ENCODE peak calls at places on chromosomes 4 and X, in four cellular contexts. I, S, R and W are unnamed samples.

GRCh38 chrX:49184294-49185061 is 1.7 kb downstream of the PRICKLE3 start:
- DNase-seq in I (no peak), S (no peak), R (peak; percentile 74), W (peak; percentile 81)

GRCh38 chrX:122546269-122546668 is 637.8 kb upstream of the GRIA3 start:
- DNase-seq in I (no peak), S (no peak), R (no peak), W (no peak)

GRCh38 chr4:159946983-159947645 is 844.2 kb downstream of the RAPGEF2 start:
- DNase-seq in I (peak; percentile 2), S (peak; percentile 52), R (peak; percentile 5), W (peak; percentile 24)

GRCh38 chrX:133294126-133294525 is 76.0 kb upstream of the TFDP3 start:
- DNase-seq in I (no peak), S (no peak), R (no peak), W (no peak)

GRCh38 chr4:83582289-83582756 is 46.4 kb downstream of the GPAT3 start:
- DNase-seq in I (no peak), S (no peak), R (no peak), W (no peak)

GRCh38 chrX:121146059-121146628 is 98.7 kb downstream of the GLUD2 start:
- DNase-seq in I (no peak), S (no peak), R (no peak), W (no peak)

GRCh38 chr4:39626261-39626660 is 12.4 kb downstream of the SMIM14 start:
- DNase-seq in I (peak; percentile 80), S (no peak), R (no peak), W (no peak)

GRCh38 chrX:72382199-72382590 is 76.5 kb upstream of the CITED1 start:
- DNase-seq in I (no peak), S (no peak), R (no peak), W (no peak)

GRCh38 chrX:39453847-39454645 is 643.7 kb downstream of the BCOR start:
- DNase-seq in I (no peak), S (no peak), R (no peak), W (no peak)

GRCh38 chrX:153727108-153727931 is 2.7 kb downstream of the ABCD1 start:
- DNase-seq in I (no peak), S (peak; percentile 43), R (no peak), W (no peak)

GRCh38 chr4:28555851-28556250 is 1695.2 kb downstream of the STIM2 start:
- DNase-seq in I (no peak), S (no peak), R (no peak), W (no peak)

GRCh38 chr4:118338981-118339765 is 13.6 kb downstream of the PRSS12 start:
- DNase-seq in I (no peak), S (no peak), R (no peak), W (no peak)

GRCh38 chr4:100314057-100314456 is 123.8 kb upstream of the DDIT4L start:
- DNase-seq in I (no peak), S (no peak), R (no peak), W (no peak)

GRCh38 chr4:188305690-188306089 is 166.4 kb downstream of the TRIML1 start:
- DNase-seq in I (no peak), S (no peak), R (no peak), W (no peak)

GRCh38 chr4:188307591-188307990 is 168.3 kb downstream of the TRIML1 start:
- DNase-seq in I (no peak), S (no peak), R (no peak), W (no peak)

DNA sequence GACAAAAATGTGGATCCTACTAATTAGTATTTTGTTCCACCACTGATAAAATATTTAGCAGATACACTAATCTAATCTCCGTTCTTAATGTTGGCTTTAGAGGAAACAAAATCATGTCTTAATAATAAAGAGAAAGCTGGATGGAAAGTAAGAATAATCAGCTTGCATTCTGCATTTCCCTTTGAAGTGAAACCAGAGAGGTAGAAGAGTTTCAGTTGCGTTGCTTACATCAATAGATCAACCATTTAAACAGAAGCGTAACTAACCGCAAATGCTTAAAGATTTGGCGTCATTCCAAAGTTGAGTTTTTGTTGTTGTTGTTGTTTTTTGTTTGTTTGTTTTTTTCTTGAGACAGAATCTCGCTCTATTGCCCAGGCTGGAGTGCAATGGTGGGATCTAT is 168.9 kb downstream of the TRIML1 start:
- DNase-seq in I (no peak), S (no peak), R (no peak), W (no peak)
- TF ChIP-seq TARDBP in I (no peak), S (no peak), R (no peak), W (no peak)

GRCh38 chr4:41213563-41214157 is 682 bp downstream of the APBB2 start:
- DNase-seq in I (no peak), S (no peak), R (no peak), W (peak; percentile 17)

GRCh38 chr4:41214158-41215146 is at the start of gene APBB2:
- DNase-seq in I (peak; percentile 49), S (peak; percentile 94), R (peak; percentile 84), W (peak; percentile 82)

GRCh38 chr4:41216294-41217019 is 2.1 kb upstream of the APBB2 start:
- DNase-seq in I (peak; percentile 55), S (peak; percentile 84), R (peak; percentile 67), W (peak; percentile 77)

GRCh38 chr4:41215969-41216293 is 1.6 kb upstream of the APBB2 start:
- DNase-seq in I (no peak), S (no peak), R (no peak), W (no peak)

GRCh38 chr4:41215155-41215554 is 813 bp upstream of the APBB2 start:
- DNase-seq in I (no peak), S (no peak), R (no peak), W (no peak)
- TF ChIP-seq FOXM1 in I (no peak), S (no peak), R (no peak), W (no peak)

GRCh38 chr4:13547563-13548041 is 3.3 kb upstream of the NKX3-2 start:
- DNase-seq in I (no peak), S (no peak), R (no peak), W (no peak)
- TF ChIP-seq SP1 in I (no peak), S (no peak), R (no peak), W (no peak)

GRCh38 chr4:79651516-79651915 is 243.5 kb upstream of the GK2 start:
- DNase-seq in I (no peak), S (peak; percentile 1), R (no peak), W (no peak)

GRCh38 chr4:79650794-79651431 is 242.9 kb upstream of the GK2 start:
- DNase-seq in I (no peak), S (no peak), R (no peak), W (no peak)

GRCh38 chr4:79652726-79653125 is 244.7 kb upstream of the GK2 start:
- DNase-seq in I (no peak), S (no peak), R (no peak), W (no peak)

GRCh38 chr4:79652232-79652631 is 244.2 kb upstream of the GK2 start:
- DNase-seq in I (no peak), S (peak; percentile 58), R (no peak), W (no peak)

GRCh38 chr4:79653871-79654270 is 245.8 kb upstream of the GK2 start:
- DNase-seq in I (no peak), S (no peak), R (no peak), W (no peak)
- TF ChIP-seq TARDBP in I (no peak), S (no peak), R (no peak), W (no peak)

GRCh38 chr4:182823576-182823975 is 93.6 kb downstream of the DCTD start:
- DNase-seq in I (no peak), S (no peak), R (no peak), W (no peak)
- TF ChIP-seq FOXM1 in I (no peak), S (no peak), R (no peak), W (no peak)

GRCh38 chr4:173135241-173135847 is 33.3 kb upstream of the GALNT7 start:
- DNase-seq in I (no peak), S (no peak), R (no peak), W (no peak)
- TF ChIP-seq SP1 in I (no peak), S (no peak), R (no peak), W (no peak)

DNA sequence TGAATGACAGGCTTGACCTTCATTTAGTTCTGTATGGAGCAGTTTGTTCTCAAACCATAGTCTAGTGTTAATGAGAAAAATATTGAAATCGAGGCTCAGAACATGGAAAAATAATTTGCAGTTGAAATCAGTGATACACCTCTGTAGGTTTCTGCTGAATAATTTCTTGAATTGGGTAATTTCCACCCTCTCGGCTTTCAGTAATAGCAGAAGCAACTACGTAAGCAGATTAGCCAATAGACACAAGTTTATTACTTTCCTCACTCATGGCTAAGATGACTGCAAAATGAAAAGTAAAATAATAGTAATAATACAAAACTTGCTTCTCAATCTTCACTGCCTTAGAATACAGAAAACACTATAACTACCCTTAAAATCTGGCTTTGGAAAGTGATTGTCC is 46.0 kb downstream of the USP38 start:
- DNase-seq in I (no peak), S (no peak), R (no peak), W (no peak)
- TF ChIP-seq TARDBP in I (no peak), S (no peak), R (no peak), W (no peak)